ENCODE peak calls at places on chromosomes 2 and 18, in four cellular contexts. One of them, this sample, is unnamed.

GRCh38 chr18:66646622-66647021 is 42.7 kb upstream of the CDH19 start:
- DNase-seq in AG10803: no peak
- DNase-seq in HCT116: no peak
- DNase-seq in naive thymus-derived CD4-positive, alpha-beta T cell: no peak
- DNase-seq in this sample: no peak

GRCh38 chr2:241853651-241854341 is 4.9 kb downstream of the PDCD1 start:
- DNase-seq in HCT116: no peak
- DNase-seq in AG10803: no peak
- DNase-seq in naive thymus-derived CD4-positive, alpha-beta T cell: no peak
- DNase-seq in this sample: no peak

GRCh38 chr18:32549248-32549842 is 78.7 kb upstream of the GAREM1 start:
- DNase-seq in naive thymus-derived CD4-positive, alpha-beta T cell: peak; percentile 45
- DNase-seq in AG10803: peak; percentile 15
- DNase-seq in HCT116: peak; percentile 50
- DNase-seq in this sample: peak; percentile 27

GRCh38 chr2:149050188-149050587 is 11.7 kb downstream of the LYPD6B start:
- DNase-seq in AG10803: peak; percentile 88
- DNase-seq in HCT116: no peak
- DNase-seq in naive thymus-derived CD4-positive, alpha-beta T cell: no peak
- DNase-seq in this sample: no peak

GRCh38 chr2:101149241-101150192 is 1.7 kb downstream of the TBC1D8 start:
- DNase-seq in naive thymus-derived CD4-positive, alpha-beta T cell: no peak
- DNase-seq in HCT116: no peak
- DNase-seq in AG10803: no peak
- DNase-seq in this sample: no peak

GRCh38 chr2:8882094-8882493 is 44.7 kb upstream of the KIDINS220 start:
- DNase-seq in AG10803: peak; percentile 20
- DNase-seq in naive thymus-derived CD4-positive, alpha-beta T cell: no peak
- DNase-seq in HCT116: peak; percentile 22
- DNase-seq in this sample: no peak

GRCh38 chr2:37898448-37898847 is 26.6 kb upstream of the RMDN2 start:
- DNase-seq in HCT116: no peak
- DNase-seq in naive thymus-derived CD4-positive, alpha-beta T cell: no peak
- DNase-seq in AG10803: peak; percentile 81
- DNase-seq in this sample: no peak

GRCh38 chr18:46480187-46480586 is 176.8 kb downstream of the LOXHD1 start:
- DNase-seq in naive thymus-derived CD4-positive, alpha-beta T cell: no peak
- DNase-seq in HCT116: no peak
- DNase-seq in AG10803: no peak
- DNase-seq in this sample: no peak

GRCh38 chr2:231181848-231182247 is 16.6 kb upstream of the ARMC9 start:
- DNase-seq in HCT116: no peak
- DNase-seq in AG10803: peak; percentile 85
- DNase-seq in naive thymus-derived CD4-positive, alpha-beta T cell: no peak
- DNase-seq in this sample: no peak

GRCh38 chr2:204074434-204074833 is 137.9 kb downstream of the ICOS start:
- DNase-seq in HCT116: no peak
- DNase-seq in AG10803: peak; percentile 60
- DNase-seq in naive thymus-derived CD4-positive, alpha-beta T cell: no peak
- DNase-seq in this sample: no peak

GRCh38 chr18:64009305-64009704 is 39.4 kb downstream of the SERPINB8 start:
- DNase-seq in AG10803: no peak
- DNase-seq in naive thymus-derived CD4-positive, alpha-beta T cell: no peak
- DNase-seq in HCT116: no peak
- DNase-seq in this sample: no peak

GRCh38 chr2:144330951-144331651 is 188.8 kb downstream of the ZEB2 start:
- DNase-seq in naive thymus-derived CD4-positive, alpha-beta T cell: peak; percentile 17
- DNase-seq in AG10803: no peak
- DNase-seq in HCT116: no peak
- DNase-seq in this sample: no peak

GRCh38 chr18:45231606-45232005 is 383.7 kb upstream of the SLC14A2 start:
- DNase-seq in AG10803: peak; percentile 62
- DNase-seq in HCT116: no peak
- DNase-seq in naive thymus-derived CD4-positive, alpha-beta T cell: no peak
- DNase-seq in this sample: no peak

GRCh38 chr2:143802242-143802641 is 673.0 kb downstream of the ARHGAP15 start:
- DNase-seq in HCT116: no peak
- DNase-seq in naive thymus-derived CD4-positive, alpha-beta T cell: no peak
- DNase-seq in AG10803: peak; percentile 74
- DNase-seq in this sample: no peak

GRCh38 chr18:47283476-47283875 is 32.0 kb upstream of the SKOR2 start:
- DNase-seq in naive thymus-derived CD4-positive, alpha-beta T cell: no peak
- DNase-seq in AG10803: peak; percentile 23
- DNase-seq in HCT116: peak; percentile 42
- DNase-seq in this sample: no peak

GRCh38 chr18:75209129-75209951 is at the start of gene PTGR3:
- DNase-seq in naive thymus-derived CD4-positive, alpha-beta T cell: peak; percentile 74
- DNase-seq in HCT116: peak; percentile 67
- DNase-seq in AG10803: peak; percentile 79
- DNase-seq in this sample: peak; percentile 76

GRCh38 chr18:58101291-58101706 is 57.3 kb downstream of the NEDD4L start:
- DNase-seq in HCT116: no peak
- DNase-seq in AG10803: no peak
- DNase-seq in naive thymus-derived CD4-positive, alpha-beta T cell: no peak
- DNase-seq in this sample: no peak

GRCh38 chr18:23837591-23837990 is 148.3 kb downstream of the LAMA3 start:
- DNase-seq in HCT116: no peak
- DNase-seq in naive thymus-derived CD4-positive, alpha-beta T cell: no peak
- DNase-seq in AG10803: peak; percentile 83
- DNase-seq in this sample: no peak

GRCh38 chr2:200609027-200609614 is 23.3 kb downstream of the AOX1 start:
- DNase-seq in naive thymus-derived CD4-positive, alpha-beta T cell: no peak
- DNase-seq in HCT116: peak; percentile 24
- DNase-seq in AG10803: peak; percentile 94
- DNase-seq in this sample: peak; percentile 86

GRCh38 chr2:181124499-181124898 is 144.1 kb downstream of the UBE2E3 start:
- DNase-seq in naive thymus-derived CD4-positive, alpha-beta T cell: no peak
- DNase-seq in HCT116: no peak
- DNase-seq in AG10803: peak; percentile 40
- DNase-seq in this sample: no peak

GRCh38 chr2:19838616-19839015 is 63.2 kb downstream of the TTC32 start:
- DNase-seq in AG10803: no peak
- DNase-seq in HCT116: no peak
- DNase-seq in naive thymus-derived CD4-positive, alpha-beta T cell: no peak
- DNase-seq in this sample: no peak

GRCh38 chr2:99747842-99748241 is 258.0 kb upstream of the REV1 start:
- DNase-seq in HCT116: no peak
- DNase-seq in AG10803: no peak
- DNase-seq in naive thymus-derived CD4-positive, alpha-beta T cell: no peak
- DNase-seq in this sample: no peak

GRCh38 chr2:119937680-119938079 is 75.2 kb upstream of the EPB41L5 start:
- DNase-seq in HCT116: no peak
- DNase-seq in naive thymus-derived CD4-positive, alpha-beta T cell: no peak
- DNase-seq in AG10803: no peak
- DNase-seq in this sample: no peak

GRCh38 chr18:61710082-61710620 is 182.7 kb downstream of the RNF152 start:
- DNase-seq in naive thymus-derived CD4-positive, alpha-beta T cell: no peak
- DNase-seq in AG10803: no peak
- DNase-seq in HCT116: no peak
- DNase-seq in this sample: no peak

GRCh38 chr18:4126939-4127338 is 328.2 kb downstream of the DLGAP1 start:
- DNase-seq in HCT116: no peak
- DNase-seq in naive thymus-derived CD4-positive, alpha-beta T cell: no peak
- DNase-seq in AG10803: no peak
- DNase-seq in this sample: no peak

GRCh38 chr2:177078416-177078815 is 134.2 kb upstream of the HNRNPA3 start:
- DNase-seq in AG10803: peak; percentile 30
- DNase-seq in HCT116: no peak
- DNase-seq in naive thymus-derived CD4-positive, alpha-beta T cell: no peak
- DNase-seq in this sample: no peak

GRCh38 chr2:231260442-231260841 is 62.0 kb downstream of the ARMC9 start:
- DNase-seq in HCT116: no peak
- DNase-seq in naive thymus-derived CD4-positive, alpha-beta T cell: no peak
- DNase-seq in AG10803: no peak
- DNase-seq in this sample: no peak

GRCh38 chr2:118059919-118060478 is 28.3 kb upstream of the INSIG2 start:
- DNase-seq in HCT116: no peak
- DNase-seq in AG10803: peak; percentile 99
- DNase-seq in naive thymus-derived CD4-positive, alpha-beta T cell: no peak
- DNase-seq in this sample: no peak

This sample was measured in PC-9.